ENCODE peak calls at places on chromosomes 11 and 22, in eight cellular contexts. F is WERI-Rb-1, N is PC-3, W is adrenal gland, J is HCT116, C is fibroblast of lung, T is heart right ventricle, V is fibroblast of the aortic adventitia. B is an unnamed sample.

GRCh38 chr22:48091060-48091650 is 1328.7 kb downstream of the TBC1D22A start:
- DNase-seq in F (no peak), N (no peak), W (no peak), J (no peak), C (no peak), T (no peak), V (no peak), B (no peak)

GRCh38 chr22:22753526-22754267 is 109.3 kb downstream of the GGTLC2 start:
- DNase-seq in F (peak; percentile 84), N (peak; percentile 62), W (peak; percentile 55), J (peak; percentile 47), C (peak; percentile 37), T (no peak), V (peak; percentile 38), B (peak; percentile 35)

GRCh38 chr11:67576742-67577475 is 6.7 kb upstream of the GSTP1 start:
- DNase-seq in F (peak; percentile 74), N (no peak), W (no peak), J (no peak), C (no peak), T (no peak), V (no peak), B (no peak)

GRCh38 chr11:44964526-44965209 is 14.0 kb upstream of the TP53I11 start:
- DNase-seq in F (peak; percentile 87), N (no peak), W (no peak), J (no peak), C (no peak), T (no peak), V (no peak), B (no peak)

GRCh38 chr11:66242085-66242765 is 26.2 kb upstream of the RAB1B start:
- DNase-seq in F (no peak), N (no peak), W (no peak), J (no peak), C (no peak), T (no peak), V (no peak), B (no peak)

GRCh38 chr11:66176650-66177049 is 91.8 kb upstream of the RAB1B start:
- DNase-seq in F (no peak), N (peak; percentile 60), W (no peak), J (no peak), C (no peak), T (no peak), V (no peak), B (peak; percentile 79)

GRCh38 chr22:46547179-46547882 is 9.9 kb upstream of the CELSR1 start:
- DNase-seq in F (peak; percentile 24), N (no peak), W (peak; percentile 73), J (no peak), C (peak; percentile 64), T (peak; percentile 58), V (peak; percentile 86), B (peak; percentile 87)

GRCh38 chr22:17712441-17712840 is 61.8 kb downstream of the BID start:
- DNase-seq in F (no peak), N (peak; percentile 52), W (no peak), J (no peak), C (peak; percentile 29), T (no peak), V (peak; percentile 53), B (peak; percentile 59)

GRCh38 chr11:8290122-8290810 is 26.6 kb upstream of the LMO1 start:
- DNase-seq in F (peak; percentile 68), N (no peak), W (no peak), J (no peak), C (no peak), T (no peak), V (no peak), B (no peak)

GRCh38 chr11:83292709-83293435 is 6.7 kb upstream of the CCDC90B start:
- DNase-seq in F (peak; percentile 38), N (peak; percentile 84), W (peak; percentile 68), J (peak; percentile 39), C (peak; percentile 76), T (peak; percentile 33), V (peak; percentile 84), B (peak; percentile 63)

GRCh38 chr11:94897330-94897768 is 76.0 kb downstream of the CWC15 start:
- DNase-seq in F (peak; percentile 54), N (peak; percentile 78), W (peak; percentile 44), J (peak; percentile 47), C (peak; percentile 67), T (peak; percentile 59), V (peak; percentile 68), B (peak; percentile 40)

GRCh38 chr22:44330727-44331660 is 18.2 kb upstream of the SHISAL1 start:
- DNase-seq in F (no peak), N (no peak), W (no peak), J (no peak), C (no peak), T (no peak), V (no peak), B (no peak)

GRCh38 chr22:39962071-39962470 is 1.9 kb downstream of the TMA7B start:
- DNase-seq in F (no peak), N (no peak), W (no peak), J (no peak), C (no peak), T (no peak), V (no peak), B (no peak)
- H3K4me3 ChIP-seq in F (no peak overlapping the region), N (no peak overlapping the region), W (no peak overlapping the region), J (no peak overlapping the region), C (no peak overlapping the region), T (no peak overlapping the region), V (no peak overlapping the region), B (no peak overlapping the region)

GRCh38 chr11:64319421-64319761 is 1.5 kb downstream of the PRDX5 start:
- DNase-seq in F (no peak), N (no peak), W (peak; percentile 35), J (no peak), C (no peak), T (no peak), V (no peak), B (no peak)
- H3K4me3 ChIP-seq in F (no peak overlapping the region), N (peak overlapping the region; percentile 83), W (no peak overlapping the region), J (peak overlapping the region; percentile 84), C (peak overlapping the region; percentile 97), T (no peak overlapping the region), V (peak overlapping the region; percentile 95), B (peak overlapping the region; percentile 76)

GRCh38 chr11:120599816-120600420 is 88.4 kb downstream of the GRIK4 start:
- DNase-seq in F (no peak), N (no peak), W (no peak), J (no peak), C (no peak), T (no peak), V (no peak), B (no peak)

GRCh38 chr11:120598517-120599209 is 87.1 kb downstream of the GRIK4 start:
- DNase-seq in F (no peak), N (no peak), W (no peak), J (no peak), C (no peak), T (no peak), V (no peak), B (no peak)

GRCh38 chr11:120603071-120603470 is 91.5 kb downstream of the GRIK4 start:
- DNase-seq in F (no peak), N (no peak), W (no peak), J (no peak), C (no peak), T (no peak), V (no peak), B (no peak)

GRCh38 chr11:120605469-120605868 is 93.9 kb downstream of the GRIK4 start:
- DNase-seq in F (no peak), N (no peak), W (no peak), J (no peak), C (no peak), T (no peak), V (no peak), B (no peak)

GRCh38 chr11:120601566-120601965 is 90.0 kb downstream of the GRIK4 start:
- DNase-seq in F (no peak), N (peak; percentile 12), W (no peak), J (no peak), C (peak; percentile 78), T (no peak), V (no peak), B (peak; percentile 6)
- H3K4me3 ChIP-seq in F (no peak overlapping the region), N (no peak overlapping the region), W (no peak overlapping the region), J (no peak overlapping the region), C (no peak overlapping the region), T (no peak overlapping the region), V (no peak overlapping the region), B (no peak overlapping the region)

DNA sequence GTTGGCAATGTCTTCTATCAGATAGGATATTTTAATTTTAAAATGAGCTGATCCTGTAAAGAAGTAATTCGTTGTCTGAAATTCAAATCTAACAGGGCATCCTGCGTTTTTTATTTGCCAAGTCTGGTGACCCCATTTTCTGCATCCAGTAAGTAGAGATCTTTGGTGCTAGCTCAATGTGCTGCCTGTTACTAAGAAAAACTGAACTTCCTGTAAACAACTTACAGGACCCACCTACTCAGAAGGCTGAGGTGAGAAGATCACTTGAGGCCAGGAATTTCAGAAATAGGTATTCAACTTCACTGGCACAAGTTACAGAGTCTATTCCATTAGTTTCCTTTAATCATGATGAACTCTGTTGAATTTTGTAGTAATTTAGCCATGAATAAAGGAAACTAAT is 4.0 kb downstream of the ARL14EP start:
- DNase-seq in F (no peak), N (no peak), W (no peak), J (no peak), C (no peak), T (no peak), V (no peak), B (no peak)
- H3K4me3 ChIP-seq in F (no peak overlapping the region), N (no peak overlapping the region), W (no peak overlapping the region), J (no peak overlapping the region), C (no peak overlapping the region), T (no peak overlapping the region), V (no peak overlapping the region), B (no peak overlapping the region)

GRCh38 chr11:2381494-2382128 is 4.5 kb downstream of the CD81 start:
- DNase-seq in F (no peak), N (no peak), W (peak; percentile 23), J (no peak), C (no peak), T (no peak), V (no peak), B (no peak)

GRCh38 chr11:2380396-2380795 is 3.3 kb downstream of the CD81 start:
- DNase-seq in F (no peak), N (no peak), W (no peak), J (no peak), C (no peak), T (no peak), V (no peak), B (no peak)

GRCh38 chr11:2382927-2383822 is 6.1 kb downstream of the CD81 start:
- DNase-seq in F (no peak), N (no peak), W (peak; percentile 57), J (no peak), C (peak; percentile 49), T (peak; percentile 88), V (peak; percentile 25), B (no peak)

GRCh38 chr11:2380807-2381350 is 3.8 kb downstream of the CD81 start:
- DNase-seq in F (no peak), N (no peak), W (peak; percentile 86), J (no peak), C (peak; percentile 48), T (peak; percentile 75), V (no peak), B (no peak)

DNA sequence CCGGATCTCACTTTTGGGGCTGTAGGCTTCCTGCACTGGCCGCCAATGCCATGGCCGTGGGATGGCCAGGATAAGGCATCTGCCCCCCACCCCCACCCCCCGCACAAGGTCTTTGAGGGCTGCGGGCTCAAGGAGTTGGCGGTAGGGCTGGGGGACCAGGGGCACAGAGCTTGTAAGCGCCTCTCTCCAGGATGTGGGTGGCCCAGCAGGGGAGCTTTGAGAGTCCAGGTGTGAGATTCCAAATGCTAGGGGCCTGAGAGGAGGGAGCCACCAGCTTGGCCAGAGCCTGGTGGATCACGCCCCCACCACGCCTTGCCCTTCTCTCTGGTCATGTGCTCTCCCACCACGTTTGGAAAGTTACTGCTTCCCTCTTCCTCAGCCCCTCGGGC is 5.0 kb downstream of the CD81 start:
- DNase-seq in F (no peak), N (no peak), W (peak; percentile 17), J (no peak), C (no peak), T (no peak), V (no peak), B (no peak)
- H3K4me3 ChIP-seq in F (no peak overlapping the region), N (no peak overlapping the region), W (no peak overlapping the region), J (no peak overlapping the region), C (no peak overlapping the region), T (no peak overlapping the region), V (no peak overlapping the region), B (no peak overlapping the region)